ENCODE peak calls at places on chromosomes 6 and 20, in seven cellular contexts. K is breast epithelium, F is PC-3, J is A549, D is DND-41, B is cardiac muscle cell, C is left lung. X is an unnamed sample.

GRCh38 chr20:44861547-44862006 is 23.9 kb upstream of the YWHAB start:
- DNase-seq in J (no peak), C (no peak), B (peak), D (no peak), K (no peak), F (peak), X (no peak)

GRCh38 chr20:45456632-45457031 is 12.9 kb upstream of the WFDC2 start:
- DNase-seq in B (peak), F (peak), C (no peak), K (no peak), J (no peak), D (peak), X (no peak)

GRCh38 chr6:558959-559358 is 97.9 kb downstream of the HUS1B start:
- DNase-seq in J (no peak), K (no peak), D (no peak), C (no peak), F (no peak), B (no peak), X (no peak)

GRCh38 chr6:1242439-1242838 is 69.5 kb upstream of the FOXQ1 start:
- DNase-seq in J (no peak), C (no peak), B (no peak), F (no peak), K (no peak), D (no peak), X (no peak)

GRCh38 chr6:122783401-122783800 is 3.9 kb downstream of the FABP7 start:
- DNase-seq in B (no peak), C (no peak), D (no peak), K (no peak), J (no peak), F (no peak), X (no peak)

GRCh38 chr20:26354521-26354920 is 657.9 kb upstream of the ZNF337 start:
- DNase-seq in F (no peak), J (no peak), D (no peak), C (no peak), K (no peak), B (no peak), X (no peak)

GRCh38 chr6:71602385-71602949 is 283.9 kb upstream of the RIMS1 start:
- DNase-seq in C (no peak), J (no peak), D (no peak), B (peak), F (peak), K (no peak), X (no peak)

GRCh38 chr6:129494099-129494498 is 215.9 kb downstream of the ARHGAP18 start:
- DNase-seq in J (no peak), D (no peak), C (no peak), B (no peak), K (no peak), F (no peak), X (no peak)

GRCh38 chr6:111788779-111789276 is 84.4 kb downstream of the FYN start:
- DNase-seq in J (no peak), D (no peak), F (no peak), B (no peak), K (no peak), C (no peak), X (no peak)

GRCh38 chr6:45987866-45988265 is 27.8 kb downstream of the CLIC5 start:
- DNase-seq in C (no peak), B (no peak), D (no peak), F (no peak), K (no peak), J (no peak), X (no peak)

GRCh38 chr20:38918172-38918571 is 8.0 kb upstream of the FAM83D start:
- DNase-seq in J (no peak), F (no peak), D (no peak), C (no peak), B (no peak), K (no peak), X (no peak)
- H3K27ac ChIP-seq in J (no peak), F (no peak), D (no peak), C (no peak), B (no peak), K (no peak), X (no peak)

DNA sequence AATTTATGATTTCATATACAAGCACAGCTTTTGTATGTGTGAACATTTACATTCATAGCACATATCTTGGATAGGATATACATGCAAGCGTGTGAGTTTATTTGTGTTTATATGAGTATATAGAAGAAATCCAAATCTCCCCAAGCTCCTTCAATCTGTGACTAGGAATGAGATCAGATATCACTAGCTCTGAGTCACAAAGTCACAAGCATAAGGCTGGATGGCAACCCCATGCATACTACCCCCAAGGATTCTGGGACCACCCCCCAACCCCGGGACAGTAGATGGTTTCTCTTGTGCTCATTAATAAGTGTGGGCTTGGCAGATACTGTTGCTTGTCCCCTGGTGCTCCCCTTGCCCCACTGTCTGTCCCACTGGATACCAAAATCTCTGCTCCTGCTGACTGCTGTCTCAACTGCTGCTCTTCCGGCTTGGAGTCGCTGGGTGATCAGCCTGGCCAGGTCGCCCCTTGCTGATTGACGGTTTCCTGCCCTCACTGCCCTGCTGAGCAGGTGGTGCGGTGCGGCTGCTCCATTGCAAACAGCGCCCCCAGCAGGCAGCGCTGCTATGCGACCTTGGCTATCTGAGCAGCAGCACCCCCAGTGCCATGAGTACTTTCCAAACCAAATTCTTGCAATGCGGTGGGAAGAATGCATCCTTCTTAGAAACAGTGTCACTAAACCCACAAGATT is 279.4 kb downstream of the CD83 start:
- DNase-seq in B (peak), F (peak), K (no peak), D (no peak), C (no peak), J (no peak), X (peak)
- TF ChIP-seq CTCF in B (peak), F (peak), K (no peak), D (peak), C (no peak), J (no peak), X (no peak)

DNA sequence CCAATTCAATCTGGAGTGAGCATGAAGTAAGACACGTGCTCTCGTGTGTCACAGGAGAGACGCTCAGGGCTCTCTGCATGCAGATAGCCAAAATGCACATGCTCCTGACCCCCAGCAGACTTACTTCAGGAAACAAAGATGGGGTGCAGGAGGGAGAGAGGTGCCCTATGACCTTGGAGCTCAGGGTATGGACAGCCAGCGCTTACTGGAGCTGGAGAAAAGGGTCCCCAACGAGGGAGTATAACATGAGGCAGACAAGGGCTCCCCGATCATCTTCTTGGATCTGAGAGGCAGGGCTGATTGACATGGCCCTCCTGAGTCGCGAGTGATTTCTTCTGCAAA is 70.7 kb downstream of the BMP7 start:
- DNase-seq in D (no peak), F (no peak), C (no peak), J (no peak), K (no peak), B (no peak), X (no peak)
- H3K27ac ChIP-seq in D (no peak), F (no peak), C (no peak), J (no peak), K (no peak), B (no peak), X (no peak)

GRCh38 chr6:2770171-2770570 is 5.0 kb downstream of the WRNIP1 start:
- DNase-seq in J (no peak), D (no peak), C (no peak), K (no peak), B (no peak), F (no peak), X (no peak)
- TF ChIP-seq CTCF in J (no peak), D (no peak), C (no peak), K (no peak), B (no peak), F (no peak), X (no peak)

GRCh38 chr20:36483205-36483918 is 58.0 kb upstream of the MYL9 start:
- DNase-seq in B (no peak), C (no peak), K (no peak), D (no peak), F (no peak), J (no peak), X (no peak)
- H3K27ac ChIP-seq in B (peak), C (peak), K (peak), D (no peak), F (peak), J (peak), X (no peak)

DNA sequence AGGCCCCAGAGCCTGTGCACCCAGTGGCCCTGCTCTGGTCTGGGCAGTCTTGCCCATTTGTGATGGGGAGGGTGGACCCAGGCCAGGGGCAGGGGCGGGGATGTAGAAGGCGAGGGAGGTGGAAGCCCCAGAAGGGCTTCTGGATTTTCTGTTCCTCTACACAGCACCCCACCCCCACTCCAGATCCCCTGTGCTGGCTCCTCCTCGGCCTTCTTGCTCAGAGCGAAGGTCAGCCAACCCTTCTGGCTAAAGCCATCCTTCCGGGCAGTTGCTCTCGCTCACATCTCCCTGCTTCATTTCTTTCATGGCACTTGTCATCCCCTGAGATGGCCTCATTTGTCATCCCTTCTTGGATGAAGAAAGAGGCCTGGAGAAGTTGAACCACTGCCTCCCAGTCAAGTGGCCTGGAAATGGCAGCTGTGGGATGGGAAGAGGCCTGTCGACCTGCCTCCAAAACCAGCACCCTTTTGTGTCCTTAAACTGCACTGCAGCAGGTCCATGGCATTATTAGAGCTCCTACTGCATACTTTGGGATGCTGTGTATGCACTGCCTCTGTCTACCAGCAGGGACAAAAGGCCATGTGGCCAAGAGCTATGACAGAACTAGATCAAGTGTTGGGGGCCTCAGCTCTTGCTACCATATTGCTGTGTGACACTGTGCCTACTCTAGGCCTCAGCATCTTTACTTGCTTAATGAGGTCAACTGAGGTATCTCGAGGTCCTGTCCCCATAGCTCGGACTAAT is 19.9 kb downstream of the PEDS1 start:
- DNase-seq in J (no peak), K (no peak), B (no peak), D (no peak), F (no peak), C (no peak), X (no peak)
- TF ChIP-seq CTCF in J (no peak), K (no peak), B (peak), D (peak), F (peak), C (peak), X (no peak)

X was measured in CD4-positive, alpha-beta T cell.